ENCODE peak calls at places on chromosomes 7 and 10, in ten cellular contexts. G, V, Y, A, M, R, E, C, U and S are unnamed samples.

GRCh38 chr7:72278550-72278949 is 133.6 kb downstream of the CALN1 start:
- DNase-seq in M (no peak), E (no peak), R (no peak), C (no peak), G (no peak), A (no peak), U (no peak), V (no peak), Y (no peak), S (no peak)

GRCh38 chr7:149729586-149729982 is 43.8 kb downstream of the ZNF467 start:
- DNase-seq in Y (no peak), E (no peak), M (no peak), V (no peak), U (no peak), R (no peak), C (no peak), G (no peak), A (no peak), S (no peak)

GRCh38 chr10:86251426-86251825 is 115.2 kb downstream of the GRID1 start:
- DNase-seq in C (no peak), V (no peak), Y (no peak), E (no peak), U (no peak), R (no peak), M (no peak), A (no peak), G (no peak), S (no peak)

GRCh38 chr7:20793686-20794394 is 7.2 kb upstream of the SP8 start:
- DNase-seq in R (no peak), G (no peak), A (no peak), V (peak; percentile 60), U (no peak), M (no peak), E (no peak), C (no peak), Y (no peak), S (no peak)

GRCh38 chr7:24971333-24972165 is 8.4 kb downstream of the OSBPL3 start:
- DNase-seq in V (no peak), C (no peak), E (no peak), U (no peak), Y (no peak), M (no peak), A (no peak), R (no peak), G (peak; percentile 28), S (no peak)

GRCh38 chr10:62348029-62348428 is 26.1 kb upstream of the ZNF365 start:
- DNase-seq in M (no peak), C (no peak), E (no peak), U (no peak), G (no peak), V (no peak), A (no peak), R (no peak), Y (no peak), S (no peak)

GRCh38 chr10:96638120-96638519 is 51.3 kb upstream of the TM9SF3 start:
- DNase-seq in R (no peak), V (no peak), A (no peak), U (no peak), E (no peak), Y (no peak), M (no peak), C (no peak), G (no peak), S (no peak)

GRCh38 chr7:43612128-43612527 is 29.2 kb downstream of the STK17A start:
- DNase-seq in C (no peak), A (no peak), V (no peak), M (no peak), G (no peak), U (no peak), Y (no peak), R (no peak), E (no peak), S (peak; percentile 41)

GRCh38 chr10:95214793-95215192 is 20.8 kb downstream of the ACSM6 start:
- DNase-seq in G (no peak), Y (no peak), E (no peak), U (no peak), V (peak; percentile 9), M (no peak), R (no peak), A (no peak), C (no peak), S (no peak)

GRCh38 chr10:37434091-37434490 is 308.7 kb downstream of the ANKRD30A start:
- DNase-seq in R (no peak), Y (no peak), A (no peak), M (no peak), E (no peak), V (no peak), G (no peak), C (no peak), U (no peak), S (no peak)

GRCh38 chr10:13294156-13294555 is 5.7 kb downstream of the PHYH start:
- DNase-seq in E (no peak), R (no peak), Y (no peak), V (no peak), M (no peak), C (no peak), A (no peak), G (no peak), U (no peak), S (no peak)

GRCh38 chr7:188727-189500 is 3.5 kb upstream of the FAM20C start:
- DNase-seq in V (no peak), M (no peak), U (no peak), A (no peak), G (no peak), E (no peak), R (no peak), C (no peak), Y (no peak), S (no peak)